ENCODE peak calls at places on chromosome 16, in eight cellular contexts. One of them, this sample, is unnamed.

GRCh38 chr16:49483651-49484451 is 110.2 kb downstream of the C16orf78 start:
- DNase-seq in kidney: no peak
- DNase-seq in uterus: no peak
- DNase-seq in prostate gland: no peak
- DNase-seq in neural crest cell: no peak
- DNase-seq in dorsolateral prefrontal cortex: no peak
- DNase-seq in neural progenitor cell: no peak
- DNase-seq in colonic mucosa: no peak
- DNase-seq in this sample: peak; percentile 64

GRCh38 chr16:15034266-15035162 is 21.4 kb downstream of the NTAN1 start:
- DNase-seq in kidney: peak; percentile 75
- DNase-seq in uterus: no peak
- DNase-seq in prostate gland: no peak
- DNase-seq in neural crest cell: no peak
- DNase-seq in dorsolateral prefrontal cortex: no peak
- DNase-seq in neural progenitor cell: no peak
- DNase-seq in colonic mucosa: no peak
- DNase-seq in this sample: no peak

GRCh38 chr16:82603784-82604411 is 22.9 kb upstream of the CDH13 start:
- DNase-seq in kidney: no peak
- DNase-seq in uterus: peak; percentile 58
- DNase-seq in prostate gland: peak; percentile 51
- DNase-seq in neural crest cell: peak; percentile 38
- DNase-seq in dorsolateral prefrontal cortex: peak; percentile 62
- DNase-seq in neural progenitor cell: peak; percentile 72
- DNase-seq in colonic mucosa: peak; percentile 29
- DNase-seq in this sample: no peak

GRCh38 chr16:53614346-53614745 is 89.3 kb downstream of the RPGRIP1L start:
- DNase-seq in kidney: no peak
- DNase-seq in uterus: no peak
- DNase-seq in prostate gland: no peak
- DNase-seq in neural crest cell: no peak
- DNase-seq in dorsolateral prefrontal cortex: no peak
- DNase-seq in neural progenitor cell: no peak
- DNase-seq in colonic mucosa: no peak
- DNase-seq in this sample: no peak

GRCh38 chr16:2337431-2338296 is 2.9 kb downstream of the ABCA3 start:
- DNase-seq in kidney: no peak
- DNase-seq in uterus: no peak
- DNase-seq in prostate gland: no peak
- DNase-seq in neural crest cell: no peak
- DNase-seq in dorsolateral prefrontal cortex: no peak
- DNase-seq in neural progenitor cell: no peak
- DNase-seq in colonic mucosa: no peak
- DNase-seq in this sample: no peak

GRCh38 chr16:89847056-89847929 is 19.0 kb downstream of the SPIRE2 start:
- DNase-seq in kidney: no peak
- DNase-seq in uterus: no peak
- DNase-seq in prostate gland: no peak
- DNase-seq in neural crest cell: no peak
- DNase-seq in dorsolateral prefrontal cortex: no peak
- DNase-seq in neural progenitor cell: no peak
- DNase-seq in colonic mucosa: peak; percentile 78
- DNase-seq in this sample: no peak

GRCh38 chr16:82748026-82748425 is 121.3 kb downstream of the CDH13 start:
- DNase-seq in kidney: no peak
- DNase-seq in uterus: peak; percentile 20
- DNase-seq in prostate gland: no peak
- DNase-seq in neural crest cell: no peak
- DNase-seq in dorsolateral prefrontal cortex: no peak
- DNase-seq in neural progenitor cell: no peak
- DNase-seq in colonic mucosa: no peak
- DNase-seq in this sample: no peak

GRCh38 chr16:24367186-24367585 is 111.1 kb downstream of the CACNG3 start:
- DNase-seq in kidney: no peak
- DNase-seq in uterus: no peak
- DNase-seq in prostate gland: no peak
- DNase-seq in neural crest cell: no peak
- DNase-seq in dorsolateral prefrontal cortex: no peak
- DNase-seq in neural progenitor cell: no peak
- DNase-seq in colonic mucosa: no peak
- DNase-seq in this sample: no peak

GRCh38 chr16:85484337-85485295 is 128.5 kb upstream of the GSE1 start:
- DNase-seq in kidney: no peak
- DNase-seq in uterus: no peak
- DNase-seq in prostate gland: no peak
- DNase-seq in neural crest cell: no peak
- DNase-seq in dorsolateral prefrontal cortex: no peak
- DNase-seq in neural progenitor cell: no peak
- DNase-seq in colonic mucosa: no peak
- DNase-seq in this sample: no peak

GRCh38 chr16:48538746-48539484 is 71.1 kb downstream of the N4BP1 start:
- DNase-seq in kidney: peak; percentile 37
- DNase-seq in uterus: no peak
- DNase-seq in prostate gland: no peak
- DNase-seq in neural crest cell: no peak
- DNase-seq in dorsolateral prefrontal cortex: no peak
- DNase-seq in neural progenitor cell: peak; percentile 31
- DNase-seq in colonic mucosa: peak; percentile 3
- DNase-seq in this sample: no peak

GRCh38 chr16:59905131-59905530 is 1171.0 kb upstream of the GOT2 start:
- DNase-seq in kidney: no peak
- DNase-seq in uterus: no peak
- DNase-seq in prostate gland: no peak
- DNase-seq in neural crest cell: no peak
- DNase-seq in dorsolateral prefrontal cortex: no peak
- DNase-seq in neural progenitor cell: no peak
- DNase-seq in colonic mucosa: no peak
- DNase-seq in this sample: no peak

GRCh38 chr16:28990375-28991040 is 5.7 kb downstream of the LAT start:
- DNase-seq in kidney: no peak
- DNase-seq in uterus: no peak
- DNase-seq in prostate gland: no peak
- DNase-seq in neural crest cell: no peak
- DNase-seq in dorsolateral prefrontal cortex: no peak
- DNase-seq in neural progenitor cell: no peak
- DNase-seq in colonic mucosa: no peak
- DNase-seq in this sample: no peak

GRCh38 chr16:85206472-85207356 is 94.4 kb upstream of the CIBAR2 start:
- DNase-seq in kidney: peak; percentile 92
- DNase-seq in uterus: peak; percentile 79
- DNase-seq in prostate gland: peak; percentile 38
- DNase-seq in neural crest cell: no peak
- DNase-seq in dorsolateral prefrontal cortex: no peak
- DNase-seq in neural progenitor cell: peak; percentile 61
- DNase-seq in colonic mucosa: peak; percentile 62
- DNase-seq in this sample: no peak

GRCh38 chr16:26816885-26817571 is 249.7 kb upstream of the C16orf82 start:
- DNase-seq in kidney: no peak
- DNase-seq in uterus: no peak
- DNase-seq in prostate gland: no peak
- DNase-seq in neural crest cell: no peak
- DNase-seq in dorsolateral prefrontal cortex: no peak
- DNase-seq in neural progenitor cell: no peak
- DNase-seq in colonic mucosa: no peak
- DNase-seq in this sample: no peak

GRCh38 chr16:17107450-17107849 is 363.3 kb downstream of the XYLT1 start:
- DNase-seq in kidney: no peak
- DNase-seq in uterus: no peak
- DNase-seq in prostate gland: no peak
- DNase-seq in neural crest cell: no peak
- DNase-seq in dorsolateral prefrontal cortex: no peak
- DNase-seq in neural progenitor cell: no peak
- DNase-seq in colonic mucosa: no peak
- DNase-seq in this sample: no peak

GRCh38 chr16:84869464-84869863 is 49.7 kb downstream of the CRISPLD2 start:
- DNase-seq in kidney: no peak
- DNase-seq in uterus: no peak
- DNase-seq in prostate gland: no peak
- DNase-seq in neural crest cell: no peak
- DNase-seq in dorsolateral prefrontal cortex: no peak
- DNase-seq in neural progenitor cell: no peak
- DNase-seq in colonic mucosa: no peak
- DNase-seq in this sample: no peak

GRCh38 chr16:70749681-70750601 is 51.0 kb downstream of the VAC14 start:
- DNase-seq in kidney: no peak
- DNase-seq in uterus: peak; percentile 68
- DNase-seq in prostate gland: no peak
- DNase-seq in neural crest cell: peak; percentile 26
- DNase-seq in dorsolateral prefrontal cortex: no peak
- DNase-seq in neural progenitor cell: peak; percentile 65
- DNase-seq in colonic mucosa: no peak
- DNase-seq in this sample: no peak

GRCh38 chr16:87166321-87166720 is 150.9 kb downstream of the C16orf95 start:
- DNase-seq in kidney: no peak
- DNase-seq in uterus: no peak
- DNase-seq in prostate gland: no peak
- DNase-seq in neural crest cell: no peak
- DNase-seq in dorsolateral prefrontal cortex: no peak
- DNase-seq in neural progenitor cell: no peak
- DNase-seq in colonic mucosa: no peak
- DNase-seq in this sample: no peak

GRCh38 chr16:77273-77806 is 685 bp upstream of the MPG start:
- DNase-seq in kidney: peak; percentile 90
- DNase-seq in uterus: peak; percentile 54
- DNase-seq in prostate gland: no peak
- DNase-seq in neural crest cell: peak; percentile 48
- DNase-seq in dorsolateral prefrontal cortex: no peak
- DNase-seq in neural progenitor cell: peak; percentile 77
- DNase-seq in colonic mucosa: peak; percentile 56
- DNase-seq in this sample: no peak

GRCh38 chr16:80065565-80065964 is 465.0 kb upstream of the MAF start:
- DNase-seq in kidney: no peak
- DNase-seq in uterus: no peak
- DNase-seq in prostate gland: no peak
- DNase-seq in neural crest cell: no peak
- DNase-seq in dorsolateral prefrontal cortex: no peak
- DNase-seq in neural progenitor cell: no peak
- DNase-seq in colonic mucosa: no peak
- DNase-seq in this sample: no peak

GRCh38 chr16:78494674-78495073 is 395.2 kb downstream of the WWOX start:
- DNase-seq in kidney: no peak
- DNase-seq in uterus: no peak
- DNase-seq in prostate gland: no peak
- DNase-seq in neural crest cell: no peak
- DNase-seq in dorsolateral prefrontal cortex: no peak
- DNase-seq in neural progenitor cell: no peak
- DNase-seq in colonic mucosa: no peak
- DNase-seq in this sample: no peak

GRCh38 chr16:78494105-78494504 is 394.7 kb downstream of the WWOX start:
- DNase-seq in kidney: no peak
- DNase-seq in uterus: no peak
- DNase-seq in prostate gland: no peak
- DNase-seq in neural crest cell: no peak
- DNase-seq in dorsolateral prefrontal cortex: no peak
- DNase-seq in neural progenitor cell: no peak
- DNase-seq in colonic mucosa: no peak
- DNase-seq in this sample: no peak

GRCh38 chr16:78490847-78491246 is 391.4 kb downstream of the WWOX start:
- DNase-seq in kidney: no peak
- DNase-seq in uterus: no peak
- DNase-seq in prostate gland: no peak
- DNase-seq in neural crest cell: no peak
- DNase-seq in dorsolateral prefrontal cortex: peak; percentile 61
- DNase-seq in neural progenitor cell: no peak
- DNase-seq in colonic mucosa: no peak
- DNase-seq in this sample: no peak

GRCh38 chr16:78496189-78496588 is 396.7 kb downstream of the WWOX start:
- DNase-seq in kidney: no peak
- DNase-seq in uterus: no peak
- DNase-seq in prostate gland: no peak
- DNase-seq in neural crest cell: no peak
- DNase-seq in dorsolateral prefrontal cortex: no peak
- DNase-seq in neural progenitor cell: no peak
- DNase-seq in colonic mucosa: no peak
- DNase-seq in this sample: no peak

GRCh38 chr16:78493573-78493972 is 394.1 kb downstream of the WWOX start:
- DNase-seq in kidney: no peak
- DNase-seq in uterus: no peak
- DNase-seq in prostate gland: no peak
- DNase-seq in neural crest cell: no peak
- DNase-seq in dorsolateral prefrontal cortex: no peak
- DNase-seq in neural progenitor cell: no peak
- DNase-seq in colonic mucosa: no peak
- DNase-seq in this sample: no peak
- TF ChIP-seq CTCF in kidney: no peak
- TF ChIP-seq CTCF in uterus: no peak
- TF ChIP-seq CTCF in prostate gland: no peak
- TF ChIP-seq CTCF in neural crest cell: no peak
- TF ChIP-seq CTCF in dorsolateral prefrontal cortex: no peak
- TF ChIP-seq CTCF in neural progenitor cell: no peak
- TF ChIP-seq CTCF in colonic mucosa: no peak
- TF ChIP-seq CTCF in this sample: no peak

GRCh38 chr16:10501016-10501607 is 79.3 kb downstream of the EMP2 start:
- DNase-seq in kidney: no peak
- DNase-seq in uterus: no peak
- DNase-seq in prostate gland: no peak
- DNase-seq in neural crest cell: no peak
- DNase-seq in dorsolateral prefrontal cortex: no peak
- DNase-seq in neural progenitor cell: no peak
- DNase-seq in colonic mucosa: no peak
- DNase-seq in this sample: no peak
- TF ChIP-seq CTCF in kidney: no peak
- TF ChIP-seq CTCF in uterus: no peak
- TF ChIP-seq CTCF in prostate gland: no peak
- TF ChIP-seq CTCF in neural crest cell: no peak
- TF ChIP-seq CTCF in dorsolateral prefrontal cortex: no peak
- TF ChIP-seq CTCF in neural progenitor cell: no peak
- TF ChIP-seq CTCF in colonic mucosa: no peak
- TF ChIP-seq CTCF in this sample: no peak

GRCh38 chr16:52456368-52456767 is 90.6 kb downstream of the TOX3 start:
- DNase-seq in kidney: no peak
- DNase-seq in uterus: no peak
- DNase-seq in prostate gland: no peak
- DNase-seq in neural crest cell: no peak
- DNase-seq in dorsolateral prefrontal cortex: no peak
- DNase-seq in neural progenitor cell: peak; percentile 29
- DNase-seq in colonic mucosa: no peak
- DNase-seq in this sample: no peak
- TF ChIP-seq CTCF in kidney: no peak
- TF ChIP-seq CTCF in uterus: no peak
- TF ChIP-seq CTCF in prostate gland: no peak
- TF ChIP-seq CTCF in neural crest cell: no peak
- TF ChIP-seq CTCF in dorsolateral prefrontal cortex: no peak
- TF ChIP-seq CTCF in neural progenitor cell: no peak
- TF ChIP-seq CTCF in colonic mucosa: no peak
- TF ChIP-seq CTCF in this sample: no peak

GRCh38 chr16:67541391-67542263 is 13.0 kb downstream of the RIPOR1 start:
- DNase-seq in kidney: no peak
- DNase-seq in uterus: no peak
- DNase-seq in prostate gland: no peak
- DNase-seq in neural crest cell: no peak
- DNase-seq in dorsolateral prefrontal cortex: no peak
- DNase-seq in neural progenitor cell: no peak
- DNase-seq in colonic mucosa: no peak
- DNase-seq in this sample: no peak
- TF ChIP-seq CTCF in kidney: no peak
- TF ChIP-seq CTCF in uterus: no peak
- TF ChIP-seq CTCF in prostate gland: no peak
- TF ChIP-seq CTCF in neural crest cell: no peak
- TF ChIP-seq CTCF in dorsolateral prefrontal cortex: no peak
- TF ChIP-seq CTCF in neural progenitor cell: no peak
- TF ChIP-seq CTCF in colonic mucosa: no peak
- TF ChIP-seq CTCF in this sample: no peak

This sample was measured in chondrocyte.